ENCODE peak calls at places on chromosomes 5 and 9, in eight cellular contexts. One of them, this sample, is unnamed. For H3K4me1, the result is how much of the 10 kb centered on the place peaks cover.

GRCh38 chr5:23139338-23140171 is 286.4 kb upstream of the CDH12 start:
- DNase-seq in heart right ventricle: no peak
- DNase-seq in IMR-90: peak
- DNase-seq in CD4-positive, CD25-positive, alpha-beta regulatory T cell: no peak
- DNase-seq in fibroblast of lung: peak
- DNase-seq in sigmoid colon: no peak
- DNase-seq in CD8-positive, alpha-beta memory T cell: no peak
- DNase-seq in Peyer's patch: no peak
- DNase-seq in this sample: no peak

GRCh38 chr5:166883016-166883415 is 1408.4 kb upstream of the WWC1 start:
- DNase-seq in heart right ventricle: no peak
- DNase-seq in IMR-90: no peak
- DNase-seq in CD4-positive, CD25-positive, alpha-beta regulatory T cell: no peak
- DNase-seq in fibroblast of lung: peak
- DNase-seq in sigmoid colon: no peak
- DNase-seq in CD8-positive, alpha-beta memory T cell: no peak
- DNase-seq in Peyer's patch: no peak
- DNase-seq in this sample: no peak

GRCh38 chr9:13568446-13568845 is 289.0 kb upstream of the MPDZ start:
- DNase-seq in heart right ventricle: peak
- DNase-seq in IMR-90: no peak
- DNase-seq in CD4-positive, CD25-positive, alpha-beta regulatory T cell: no peak
- DNase-seq in fibroblast of lung: no peak
- DNase-seq in sigmoid colon: no peak
- DNase-seq in CD8-positive, alpha-beta memory T cell: no peak
- DNase-seq in Peyer's patch: no peak
- DNase-seq in this sample: no peak

GRCh38 chr5:11527994-11528393 is 376.3 kb downstream of the CTNND2 start:
- DNase-seq in heart right ventricle: no peak
- DNase-seq in IMR-90: no peak
- DNase-seq in CD4-positive, CD25-positive, alpha-beta regulatory T cell: no peak
- DNase-seq in fibroblast of lung: no peak
- DNase-seq in sigmoid colon: no peak
- DNase-seq in CD8-positive, alpha-beta memory T cell: no peak
- DNase-seq in Peyer's patch: no peak
- DNase-seq in this sample: no peak

GRCh38 chr5:65037845-65038815 is 269.4 kb downstream of the CWC27 start:
- DNase-seq in heart right ventricle: peak
- DNase-seq in IMR-90: no peak
- DNase-seq in CD4-positive, CD25-positive, alpha-beta regulatory T cell: peak
- DNase-seq in fibroblast of lung: no peak
- DNase-seq in sigmoid colon: no peak
- DNase-seq in CD8-positive, alpha-beta memory T cell: peak
- DNase-seq in Peyer's patch: no peak
- DNase-seq in this sample: no peak

GRCh38 chr5:132506094-132506692 is 15.6 kb upstream of the IRF1 start:
- DNase-seq in heart right ventricle: no peak
- DNase-seq in IMR-90: peak
- DNase-seq in CD4-positive, CD25-positive, alpha-beta regulatory T cell: no peak
- DNase-seq in fibroblast of lung: peak
- DNase-seq in sigmoid colon: no peak
- DNase-seq in CD8-positive, alpha-beta memory T cell: no peak
- DNase-seq in Peyer's patch: no peak
- DNase-seq in this sample: no peak

GRCh38 chr5:150318613-150319483 is 16.1 kb upstream of the ARSI start:
- DNase-seq in heart right ventricle: no peak
- DNase-seq in IMR-90: no peak
- DNase-seq in CD4-positive, CD25-positive, alpha-beta regulatory T cell: no peak
- DNase-seq in fibroblast of lung: no peak
- DNase-seq in sigmoid colon: no peak
- DNase-seq in CD8-positive, alpha-beta memory T cell: no peak
- DNase-seq in Peyer's patch: no peak
- DNase-seq in this sample: no peak

GRCh38 chr5:170571331-170571731 is 67.5 kb downstream of the KCNIP1 start:
- DNase-seq in heart right ventricle: no peak
- DNase-seq in IMR-90: peak
- DNase-seq in CD4-positive, CD25-positive, alpha-beta regulatory T cell: no peak
- DNase-seq in fibroblast of lung: no peak
- DNase-seq in sigmoid colon: no peak
- DNase-seq in CD8-positive, alpha-beta memory T cell: no peak
- DNase-seq in Peyer's patch: no peak
- DNase-seq in this sample: no peak

GRCh38 chr5:13108281-13108680 is 836.2 kb downstream of the DNAH5 start:
- DNase-seq in heart right ventricle: no peak
- DNase-seq in IMR-90: no peak
- DNase-seq in CD4-positive, CD25-positive, alpha-beta regulatory T cell: no peak
- DNase-seq in fibroblast of lung: no peak
- DNase-seq in sigmoid colon: no peak
- DNase-seq in CD8-positive, alpha-beta memory T cell: no peak
- DNase-seq in Peyer's patch: no peak
- DNase-seq in this sample: no peak

GRCh38 chr5:14244721-14245518 is 101.8 kb downstream of the TRIO start:
- DNase-seq in heart right ventricle: no peak
- DNase-seq in IMR-90: peak
- DNase-seq in CD4-positive, CD25-positive, alpha-beta regulatory T cell: no peak
- DNase-seq in fibroblast of lung: peak
- DNase-seq in sigmoid colon: no peak
- DNase-seq in CD8-positive, alpha-beta memory T cell: no peak
- DNase-seq in Peyer's patch: no peak
- DNase-seq in this sample: no peak

GRCh38 chr5:173590436-173591299 is 25.8 kb downstream of the BOD1 start:
- DNase-seq in heart right ventricle: peak
- DNase-seq in IMR-90: no peak
- DNase-seq in CD4-positive, CD25-positive, alpha-beta regulatory T cell: no peak
- DNase-seq in fibroblast of lung: no peak
- DNase-seq in sigmoid colon: no peak
- DNase-seq in CD8-positive, alpha-beta memory T cell: no peak
- DNase-seq in Peyer's patch: no peak
- DNase-seq in this sample: no peak

GRCh38 chr5:135930029-135930948 is 24.5 kb downstream of the LECT2 start:
- DNase-seq in heart right ventricle: no peak
- DNase-seq in IMR-90: no peak
- DNase-seq in CD4-positive, CD25-positive, alpha-beta regulatory T cell: no peak
- DNase-seq in fibroblast of lung: no peak
- DNase-seq in sigmoid colon: no peak
- DNase-seq in CD8-positive, alpha-beta memory T cell: no peak
- DNase-seq in Peyer's patch: no peak
- DNase-seq in this sample: no peak

GRCh38 chr9:109448223-109448622 is 49.9 kb downstream of the PTPN3 start:
- DNase-seq in heart right ventricle: no peak
- DNase-seq in IMR-90: peak
- DNase-seq in CD4-positive, CD25-positive, alpha-beta regulatory T cell: no peak
- DNase-seq in fibroblast of lung: peak
- DNase-seq in sigmoid colon: no peak
- DNase-seq in CD8-positive, alpha-beta memory T cell: no peak
- DNase-seq in Peyer's patch: no peak
- DNase-seq in this sample: no peak

GRCh38 chr5:79689541-79690466 is at the start of gene CMYA5:
- DNase-seq in heart right ventricle: peak
- DNase-seq in IMR-90: peak
- DNase-seq in CD4-positive, CD25-positive, alpha-beta regulatory T cell: no peak
- DNase-seq in fibroblast of lung: peak
- DNase-seq in sigmoid colon: peak
- DNase-seq in CD8-positive, alpha-beta memory T cell: no peak
- DNase-seq in Peyer's patch: peak
- DNase-seq in this sample: no peak

GRCh38 chr9:86563350-86563749 is 209.1 kb upstream of the TUT7 start:
- DNase-seq in heart right ventricle: no peak
- DNase-seq in IMR-90: peak
- DNase-seq in CD4-positive, CD25-positive, alpha-beta regulatory T cell: no peak
- DNase-seq in fibroblast of lung: peak
- DNase-seq in sigmoid colon: no peak
- DNase-seq in CD8-positive, alpha-beta memory T cell: no peak
- DNase-seq in Peyer's patch: no peak
- DNase-seq in this sample: no peak

GRCh38 chr5:34484591-34485228 is 171.4 kb upstream of the RAI14 start:
- DNase-seq in heart right ventricle: no peak
- DNase-seq in IMR-90: peak
- DNase-seq in CD4-positive, CD25-positive, alpha-beta regulatory T cell: no peak
- DNase-seq in fibroblast of lung: no peak
- DNase-seq in sigmoid colon: no peak
- DNase-seq in CD8-positive, alpha-beta memory T cell: no peak
- DNase-seq in Peyer's patch: no peak
- DNase-seq in this sample: no peak

DNA sequence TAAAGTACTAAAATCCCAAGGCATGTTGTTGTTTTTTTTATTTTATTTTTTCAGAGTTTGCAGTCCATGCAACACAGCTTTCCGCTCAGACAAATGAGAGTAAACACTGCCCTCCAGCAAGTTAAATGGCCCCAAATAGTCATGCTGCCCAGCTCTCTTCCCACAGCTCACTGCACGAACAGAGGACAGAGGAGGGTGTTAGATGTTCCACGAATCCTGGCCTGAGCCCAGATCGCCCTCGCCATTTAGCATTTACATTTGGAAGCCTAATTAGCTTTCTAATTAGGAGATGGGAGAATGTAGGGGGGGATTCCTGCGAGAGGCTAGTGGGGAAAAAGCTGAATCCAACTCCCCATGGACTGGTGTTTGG is 1.9 kb downstream of the NIM1K start:
- DNase-seq in heart right ventricle: no peak
- DNase-seq in IMR-90: no peak
- DNase-seq in CD4-positive, CD25-positive, alpha-beta regulatory T cell: no peak
- DNase-seq in fibroblast of lung: no peak
- DNase-seq in sigmoid colon: no peak
- DNase-seq in CD8-positive, alpha-beta memory T cell: no peak
- DNase-seq in Peyer's patch: no peak
- DNase-seq in this sample: no peak
- H3K27ac ChIP-seq in heart right ventricle: no peak
- H3K27ac ChIP-seq in IMR-90: peak
- H3K27ac ChIP-seq in CD4-positive, CD25-positive, alpha-beta regulatory T cell: no peak
- H3K27ac ChIP-seq in fibroblast of lung: peak
- H3K27ac ChIP-seq in sigmoid colon: peak
- H3K27ac ChIP-seq in CD8-positive, alpha-beta memory T cell: no peak
- H3K27ac ChIP-seq in Peyer's patch: no peak
- H3K27ac ChIP-seq in this sample: peak

DNA sequence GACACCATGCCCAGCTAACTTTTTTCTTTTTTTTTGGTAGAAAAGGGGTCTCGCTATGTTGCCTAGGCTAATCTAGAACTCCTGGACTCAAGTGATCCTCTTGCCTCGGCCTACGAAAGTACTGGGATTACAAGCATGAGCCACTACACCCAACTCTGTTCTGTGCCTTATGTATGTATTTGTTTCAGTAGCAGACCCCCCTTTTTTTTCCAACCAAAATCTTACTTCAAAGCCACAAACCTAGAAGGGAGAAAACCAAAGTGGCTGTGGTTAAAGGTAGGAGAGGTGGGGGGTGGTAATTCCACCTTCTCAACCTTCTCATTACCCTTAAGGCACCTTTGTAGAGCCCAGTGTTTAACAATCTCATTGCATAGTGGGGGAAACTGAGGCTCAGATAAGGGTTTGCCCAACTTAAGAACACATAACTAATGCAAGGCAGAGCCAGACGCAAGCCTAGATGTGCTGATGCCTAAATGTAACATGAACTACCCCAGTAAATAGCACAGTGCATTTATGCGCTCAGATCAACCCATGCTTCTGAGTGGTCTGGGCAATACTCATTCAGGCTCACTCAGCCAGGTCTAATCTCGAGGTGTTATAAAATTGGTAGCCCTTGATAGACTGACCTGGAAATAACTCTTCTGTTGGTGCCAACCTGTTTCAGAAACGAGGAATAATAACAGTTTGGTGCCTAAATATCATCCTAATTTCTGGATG is 33.0 kb downstream of the ITK start:
- DNase-seq in heart right ventricle: no peak
- DNase-seq in IMR-90: no peak
- DNase-seq in CD4-positive, CD25-positive, alpha-beta regulatory T cell: no peak
- DNase-seq in fibroblast of lung: no peak
- DNase-seq in sigmoid colon: no peak
- DNase-seq in CD8-positive, alpha-beta memory T cell: peak
- DNase-seq in Peyer's patch: no peak
- DNase-seq in this sample: no peak
- H3K4me1 ChIP-seq in heart right ventricle: under half
- H3K4me1 ChIP-seq in IMR-90: under half
- H3K4me1 ChIP-seq in CD4-positive, CD25-positive, alpha-beta regulatory T cell: half or more
- H3K4me1 ChIP-seq in fibroblast of lung: under half
- H3K4me1 ChIP-seq in sigmoid colon: under half
- H3K4me1 ChIP-seq in CD8-positive, alpha-beta memory T cell: half or more
- H3K4me1 ChIP-seq in Peyer's patch: under half
- H3K4me1 ChIP-seq in this sample: under half

DNA sequence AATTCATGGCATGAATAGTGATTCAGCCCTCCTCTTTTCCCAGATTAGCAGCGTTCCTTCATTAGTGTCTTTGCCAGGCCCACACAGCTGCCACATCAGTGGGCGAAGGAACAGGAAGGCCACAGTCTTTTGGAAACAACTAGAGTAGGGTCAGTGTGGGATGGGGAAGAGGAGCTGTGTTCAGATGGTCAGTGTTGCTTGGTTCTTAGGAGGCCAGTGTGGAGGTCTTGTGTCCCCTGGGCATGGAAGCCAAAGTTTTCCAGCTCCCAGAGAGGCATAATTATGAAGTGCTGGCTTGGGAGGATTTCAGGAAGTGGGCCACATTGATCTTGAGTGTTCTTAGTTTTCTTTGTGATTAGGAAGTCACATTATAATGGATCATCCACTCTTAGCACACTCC is 269.6 kb downstream of the PSAT1 start:
- DNase-seq in heart right ventricle: no peak
- DNase-seq in IMR-90: no peak
- DNase-seq in CD4-positive, CD25-positive, alpha-beta regulatory T cell: no peak
- DNase-seq in fibroblast of lung: no peak
- DNase-seq in sigmoid colon: no peak
- DNase-seq in CD8-positive, alpha-beta memory T cell: no peak
- DNase-seq in Peyer's patch: no peak
- DNase-seq in this sample: no peak
- H3K27ac ChIP-seq in heart right ventricle: no peak
- H3K27ac ChIP-seq in IMR-90: no peak
- H3K27ac ChIP-seq in CD4-positive, CD25-positive, alpha-beta regulatory T cell: no peak
- H3K27ac ChIP-seq in fibroblast of lung: no peak
- H3K27ac ChIP-seq in sigmoid colon: no peak
- H3K27ac ChIP-seq in CD8-positive, alpha-beta memory T cell: no peak
- H3K27ac ChIP-seq in Peyer's patch: no peak
- H3K27ac ChIP-seq in this sample: no peak

GRCh38 chr5:178287791-178288105 is 55.1 kb upstream of the PHYKPL start:
- DNase-seq in heart right ventricle: no peak
- DNase-seq in IMR-90: no peak
- DNase-seq in CD4-positive, CD25-positive, alpha-beta regulatory T cell: no peak
- DNase-seq in fibroblast of lung: no peak
- DNase-seq in sigmoid colon: no peak
- DNase-seq in CD8-positive, alpha-beta memory T cell: no peak
- DNase-seq in Peyer's patch: peak
- DNase-seq in this sample: no peak
- H3K4me1 ChIP-seq in heart right ventricle: under half
- H3K4me1 ChIP-seq in IMR-90: under half
- H3K4me1 ChIP-seq in CD4-positive, CD25-positive, alpha-beta regulatory T cell: under half
- H3K4me1 ChIP-seq in fibroblast of lung: under half
- H3K4me1 ChIP-seq in sigmoid colon: under half
- H3K4me1 ChIP-seq in CD8-positive, alpha-beta memory T cell: under half
- H3K4me1 ChIP-seq in Peyer's patch: under half
- H3K4me1 ChIP-seq in this sample: under half